ENCODE peak calls at places on chromosomes 2 and 18, in ten cellular contexts. One of them, this sample, is unnamed.

GRCh38 chr2:23618696-23619530 is 233.9 kb downstream of the KLHL29 start:
- DNase-seq in psoas muscle: no peak
- DNase-seq in CD4-positive, CD25-positive, alpha-beta regulatory T cell: no peak
- DNase-seq in BE2C: peak; percentile 81
- DNase-seq in adrenal gland: no peak
- DNase-seq in GM23338: no peak
- DNase-seq in cardiac muscle cell: no peak
- DNase-seq in GM23248: peak; percentile 21
- DNase-seq in body of pancreas: no peak
- DNase-seq in RWPE2: no peak
- DNase-seq in this sample: no peak

GRCh38 chr2:206277503-206277902 is 3.0 kb downstream of the ZDBF2 start:
- DNase-seq in psoas muscle: no peak
- DNase-seq in CD4-positive, CD25-positive, alpha-beta regulatory T cell: no peak
- DNase-seq in BE2C: no peak
- DNase-seq in adrenal gland: no peak
- DNase-seq in GM23338: no peak
- DNase-seq in cardiac muscle cell: no peak
- DNase-seq in GM23248: no peak
- DNase-seq in body of pancreas: no peak
- DNase-seq in RWPE2: no peak
- DNase-seq in this sample: no peak

GRCh38 chr2:133476931-133477613 is 91.2 kb downstream of the NCKAP5 start:
- DNase-seq in psoas muscle: no peak
- DNase-seq in CD4-positive, CD25-positive, alpha-beta regulatory T cell: no peak
- DNase-seq in BE2C: no peak
- DNase-seq in adrenal gland: no peak
- DNase-seq in GM23338: no peak
- DNase-seq in cardiac muscle cell: no peak
- DNase-seq in GM23248: no peak
- DNase-seq in body of pancreas: no peak
- DNase-seq in RWPE2: no peak
- DNase-seq in this sample: no peak

GRCh38 chr18:24362757-24363156 is 34.9 kb downstream of the OSBPL1A start:
- DNase-seq in psoas muscle: no peak
- DNase-seq in CD4-positive, CD25-positive, alpha-beta regulatory T cell: no peak
- DNase-seq in BE2C: no peak
- DNase-seq in adrenal gland: no peak
- DNase-seq in GM23338: no peak
- DNase-seq in cardiac muscle cell: no peak
- DNase-seq in GM23248: no peak
- DNase-seq in body of pancreas: no peak
- DNase-seq in RWPE2: no peak
- DNase-seq in this sample: no peak

GRCh38 chr2:27077231-27077630 is 1.2 kb upstream of the EMILIN1 start:
- DNase-seq in psoas muscle: no peak
- DNase-seq in CD4-positive, CD25-positive, alpha-beta regulatory T cell: no peak
- DNase-seq in BE2C: no peak
- DNase-seq in adrenal gland: no peak
- DNase-seq in GM23338: no peak
- DNase-seq in cardiac muscle cell: no peak
- DNase-seq in GM23248: no peak
- DNase-seq in body of pancreas: no peak
- DNase-seq in RWPE2: no peak
- DNase-seq in this sample: no peak

GRCh38 chr18:22609642-22610041 is 191.9 kb upstream of the CTAGE1 start:
- DNase-seq in psoas muscle: no peak
- DNase-seq in CD4-positive, CD25-positive, alpha-beta regulatory T cell: no peak
- DNase-seq in BE2C: no peak
- DNase-seq in adrenal gland: peak; percentile 55
- DNase-seq in GM23338: peak; percentile 45
- DNase-seq in cardiac muscle cell: peak; percentile 7
- DNase-seq in GM23248: peak; percentile 23
- DNase-seq in body of pancreas: peak; percentile 48
- DNase-seq in RWPE2: no peak
- DNase-seq in this sample: peak; percentile 38

GRCh38 chr2:205868773-205869333 is 186.6 kb downstream of the NRP2 start:
- DNase-seq in psoas muscle: no peak
- DNase-seq in CD4-positive, CD25-positive, alpha-beta regulatory T cell: no peak
- DNase-seq in BE2C: no peak
- DNase-seq in adrenal gland: no peak
- DNase-seq in GM23338: no peak
- DNase-seq in cardiac muscle cell: no peak
- DNase-seq in GM23248: no peak
- DNase-seq in body of pancreas: peak; percentile 36
- DNase-seq in RWPE2: no peak
- DNase-seq in this sample: no peak

GRCh38 chr2:95042472-95043271 is 17.2 kb downstream of the MAL start:
- DNase-seq in psoas muscle: peak; percentile 33
- DNase-seq in CD4-positive, CD25-positive, alpha-beta regulatory T cell: no peak
- DNase-seq in BE2C: no peak
- DNase-seq in adrenal gland: no peak
- DNase-seq in GM23338: no peak
- DNase-seq in cardiac muscle cell: no peak
- DNase-seq in GM23248: no peak
- DNase-seq in body of pancreas: no peak
- DNase-seq in RWPE2: no peak
- DNase-seq in this sample: no peak

GRCh38 chr2:43082111-43082877 is 144.1 kb downstream of the ZFP36L2 start:
- DNase-seq in psoas muscle: peak; percentile 84
- DNase-seq in CD4-positive, CD25-positive, alpha-beta regulatory T cell: no peak
- DNase-seq in BE2C: peak; percentile 95
- DNase-seq in adrenal gland: no peak
- DNase-seq in GM23338: no peak
- DNase-seq in cardiac muscle cell: peak; percentile 42
- DNase-seq in GM23248: peak; percentile 78
- DNase-seq in body of pancreas: peak; percentile 51
- DNase-seq in RWPE2: no peak
- DNase-seq in this sample: peak; percentile 44

GRCh38 chr18:74806073-74806472 is 208.4 kb downstream of the ZNF407 start:
- DNase-seq in psoas muscle: no peak
- DNase-seq in CD4-positive, CD25-positive, alpha-beta regulatory T cell: no peak
- DNase-seq in BE2C: no peak
- DNase-seq in adrenal gland: no peak
- DNase-seq in GM23338: no peak
- DNase-seq in cardiac muscle cell: peak; percentile 49
- DNase-seq in GM23248: no peak
- DNase-seq in body of pancreas: no peak
- DNase-seq in RWPE2: no peak
- DNase-seq in this sample: no peak

GRCh38 chr2:8416836-8417832 is 264.7 kb upstream of the ID2 start:
- DNase-seq in psoas muscle: no peak
- DNase-seq in CD4-positive, CD25-positive, alpha-beta regulatory T cell: no peak
- DNase-seq in BE2C: peak; percentile 28
- DNase-seq in adrenal gland: no peak
- DNase-seq in GM23338: no peak
- DNase-seq in cardiac muscle cell: no peak
- DNase-seq in GM23248: no peak
- DNase-seq in body of pancreas: no peak
- DNase-seq in RWPE2: no peak
- DNase-seq in this sample: no peak

GRCh38 chr2:50546790-50547189 is 485.1 kb downstream of the NRXN1 start:
- DNase-seq in psoas muscle: no peak
- DNase-seq in CD4-positive, CD25-positive, alpha-beta regulatory T cell: no peak
- DNase-seq in BE2C: no peak
- DNase-seq in adrenal gland: no peak
- DNase-seq in GM23338: no peak
- DNase-seq in cardiac muscle cell: no peak
- DNase-seq in GM23248: no peak
- DNase-seq in body of pancreas: no peak
- DNase-seq in RWPE2: no peak
- DNase-seq in this sample: no peak

GRCh38 chr2:140876015-140876414 is 1254.8 kb downstream of the LRP1B start:
- DNase-seq in psoas muscle: no peak
- DNase-seq in CD4-positive, CD25-positive, alpha-beta regulatory T cell: no peak
- DNase-seq in BE2C: no peak
- DNase-seq in adrenal gland: no peak
- DNase-seq in GM23338: no peak
- DNase-seq in cardiac muscle cell: no peak
- DNase-seq in GM23248: no peak
- DNase-seq in body of pancreas: no peak
- DNase-seq in RWPE2: no peak
- DNase-seq in this sample: no peak

GRCh38 chr18:4250141-4250540 is 205.0 kb downstream of the DLGAP1 start:
- DNase-seq in psoas muscle: no peak
- DNase-seq in CD4-positive, CD25-positive, alpha-beta regulatory T cell: no peak
- DNase-seq in BE2C: no peak
- DNase-seq in adrenal gland: no peak
- DNase-seq in GM23338: no peak
- DNase-seq in cardiac muscle cell: no peak
- DNase-seq in GM23248: no peak
- DNase-seq in body of pancreas: no peak
- DNase-seq in RWPE2: no peak
- DNase-seq in this sample: no peak

GRCh38 chr18:44564922-44565321 is 115.8 kb upstream of the SETBP1 start:
- DNase-seq in psoas muscle: no peak
- DNase-seq in CD4-positive, CD25-positive, alpha-beta regulatory T cell: no peak
- DNase-seq in BE2C: no peak
- DNase-seq in adrenal gland: no peak
- DNase-seq in GM23338: peak; percentile 24
- DNase-seq in cardiac muscle cell: peak; percentile 59
- DNase-seq in GM23248: peak; percentile 82
- DNase-seq in body of pancreas: no peak
- DNase-seq in RWPE2: no peak
- DNase-seq in this sample: no peak

GRCh38 chr2:109376115-109376514 is 237.7 kb downstream of the SEPTIN10 start:
- DNase-seq in psoas muscle: peak; percentile 26
- DNase-seq in CD4-positive, CD25-positive, alpha-beta regulatory T cell: no peak
- DNase-seq in BE2C: no peak
- DNase-seq in adrenal gland: no peak
- DNase-seq in GM23338: no peak
- DNase-seq in cardiac muscle cell: no peak
- DNase-seq in GM23248: peak; percentile 63
- DNase-seq in body of pancreas: no peak
- DNase-seq in RWPE2: peak; percentile 32
- DNase-seq in this sample: peak; percentile 7

GRCh38 chr2:69682525-69682924 is 39.0 kb upstream of the AAK1 start:
- DNase-seq in psoas muscle: no peak
- DNase-seq in CD4-positive, CD25-positive, alpha-beta regulatory T cell: no peak
- DNase-seq in BE2C: no peak
- DNase-seq in adrenal gland: no peak
- DNase-seq in GM23338: no peak
- DNase-seq in cardiac muscle cell: no peak
- DNase-seq in GM23248: no peak
- DNase-seq in body of pancreas: no peak
- DNase-seq in RWPE2: no peak
- DNase-seq in this sample: no peak

GRCh38 chr2:44233450-44234128 is 41.7 kb upstream of the SLC3A1 start:
- DNase-seq in psoas muscle: no peak
- DNase-seq in CD4-positive, CD25-positive, alpha-beta regulatory T cell: no peak
- DNase-seq in BE2C: no peak
- DNase-seq in adrenal gland: no peak
- DNase-seq in GM23338: peak; percentile 72
- DNase-seq in cardiac muscle cell: no peak
- DNase-seq in GM23248: peak; percentile 76
- DNase-seq in body of pancreas: no peak
- DNase-seq in RWPE2: no peak
- DNase-seq in this sample: peak; percentile 16

DNA sequence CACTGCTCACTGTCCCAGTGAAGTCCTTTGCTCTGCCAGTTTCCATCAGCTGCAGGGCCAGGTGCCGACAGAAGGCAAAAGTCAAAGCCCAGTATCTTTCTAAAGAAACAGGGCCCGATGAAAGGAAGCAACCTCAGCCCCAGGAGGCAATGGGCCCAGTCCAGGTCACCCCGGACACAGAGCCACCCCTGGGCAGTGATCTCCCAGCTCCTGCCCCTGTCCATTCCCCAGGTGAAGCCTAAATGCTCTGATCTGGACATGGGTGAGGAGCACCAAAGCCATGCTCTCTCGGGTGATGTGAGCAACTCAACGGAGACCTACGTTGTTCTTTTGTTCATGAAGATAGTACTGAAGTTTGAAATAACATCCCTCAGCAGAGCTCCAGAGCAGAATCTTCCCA is 61.6 kb downstream of the HDAC4 start:
- DNase-seq in psoas muscle: no peak
- DNase-seq in CD4-positive, CD25-positive, alpha-beta regulatory T cell: no peak
- DNase-seq in BE2C: no peak
- DNase-seq in adrenal gland: no peak
- DNase-seq in GM23338: no peak
- DNase-seq in cardiac muscle cell: no peak
- DNase-seq in GM23248: no peak
- DNase-seq in body of pancreas: no peak
- DNase-seq in RWPE2: no peak
- DNase-seq in this sample: no peak
- H3K4me3 ChIP-seq in psoas muscle: no peak overlapping the region
- H3K4me3 ChIP-seq in CD4-positive, CD25-positive, alpha-beta regulatory T cell: no peak overlapping the region
- H3K4me3 ChIP-seq in BE2C: no peak overlapping the region
- H3K4me3 ChIP-seq in adrenal gland: no peak overlapping the region
- H3K4me3 ChIP-seq in GM23338: no peak overlapping the region
- H3K4me3 ChIP-seq in cardiac muscle cell: no peak overlapping the region
- H3K4me3 ChIP-seq in GM23248: no peak overlapping the region
- H3K4me3 ChIP-seq in body of pancreas: no peak overlapping the region
- H3K4me3 ChIP-seq in RWPE2: no peak overlapping the region
- H3K4me3 ChIP-seq in this sample: no peak overlapping the region

GRCh38 chr2:181684454-181685149 is 4.3 kb upstream of the NEUROD1 start:
- DNase-seq in psoas muscle: no peak
- DNase-seq in CD4-positive, CD25-positive, alpha-beta regulatory T cell: no peak
- DNase-seq in BE2C: no peak
- DNase-seq in adrenal gland: no peak
- DNase-seq in GM23338: no peak
- DNase-seq in cardiac muscle cell: no peak
- DNase-seq in GM23248: no peak
- DNase-seq in body of pancreas: no peak
- DNase-seq in RWPE2: no peak
- DNase-seq in this sample: peak; percentile 18
- H3K36me3 ChIP-seq in psoas muscle: no peaks in the 10 kb centered on the region
- H3K36me3 ChIP-seq in CD4-positive, CD25-positive, alpha-beta regulatory T cell: no peaks in the 10 kb centered on the region
- H3K36me3 ChIP-seq in BE2C: no peaks in the 10 kb centered on the region
- H3K36me3 ChIP-seq in adrenal gland: no peaks in the 10 kb centered on the region
- H3K36me3 ChIP-seq in GM23338: no peaks in the 10 kb centered on the region
- H3K36me3 ChIP-seq in cardiac muscle cell: no peaks in the 10 kb centered on the region
- H3K36me3 ChIP-seq in GM23248: no peaks in the 10 kb centered on the region
- H3K36me3 ChIP-seq in body of pancreas: no peaks in the 10 kb centered on the region
- H3K36me3 ChIP-seq in RWPE2: no peaks in the 10 kb centered on the region
- H3K36me3 ChIP-seq in this sample: no peaks in the 10 kb centered on the region

GRCh38 chr2:199428291-199428690 is 29.4 kb downstream of the SATB2 start:
- DNase-seq in psoas muscle: no peak
- DNase-seq in CD4-positive, CD25-positive, alpha-beta regulatory T cell: no peak
- DNase-seq in BE2C: no peak
- DNase-seq in adrenal gland: no peak
- DNase-seq in GM23338: no peak
- DNase-seq in cardiac muscle cell: no peak
- DNase-seq in GM23248: no peak
- DNase-seq in body of pancreas: no peak
- DNase-seq in RWPE2: no peak
- DNase-seq in this sample: no peak

GRCh38 chr2:199424160-199424559 is 33.6 kb downstream of the SATB2 start:
- DNase-seq in psoas muscle: no peak
- DNase-seq in CD4-positive, CD25-positive, alpha-beta regulatory T cell: no peak
- DNase-seq in BE2C: no peak
- DNase-seq in adrenal gland: no peak
- DNase-seq in GM23338: no peak
- DNase-seq in cardiac muscle cell: no peak
- DNase-seq in GM23248: no peak
- DNase-seq in body of pancreas: no peak
- DNase-seq in RWPE2: no peak
- DNase-seq in this sample: no peak
- H3K4me3 ChIP-seq in psoas muscle: no peak overlapping the region
- H3K4me3 ChIP-seq in CD4-positive, CD25-positive, alpha-beta regulatory T cell: no peak overlapping the region
- H3K4me3 ChIP-seq in BE2C: no peak overlapping the region
- H3K4me3 ChIP-seq in adrenal gland: no peak overlapping the region
- H3K4me3 ChIP-seq in GM23338: no peak overlapping the region
- H3K4me3 ChIP-seq in cardiac muscle cell: no peak overlapping the region
- H3K4me3 ChIP-seq in GM23248: no peak overlapping the region
- H3K4me3 ChIP-seq in body of pancreas: no peak overlapping the region
- H3K4me3 ChIP-seq in RWPE2: no peak overlapping the region
- H3K4me3 ChIP-seq in this sample: no peak overlapping the region

GRCh38 chr2:190301032-190301431 is 18.6 kb downstream of the HIBCH start:
- DNase-seq in psoas muscle: no peak
- DNase-seq in CD4-positive, CD25-positive, alpha-beta regulatory T cell: no peak
- DNase-seq in BE2C: no peak
- DNase-seq in adrenal gland: no peak
- DNase-seq in GM23338: no peak
- DNase-seq in cardiac muscle cell: no peak
- DNase-seq in GM23248: no peak
- DNase-seq in body of pancreas: no peak
- DNase-seq in RWPE2: no peak
- DNase-seq in this sample: peak; percentile 7
- H3K36me3 ChIP-seq in psoas muscle: peaks cover 10% of the 10 kb centered on the region
- H3K36me3 ChIP-seq in CD4-positive, CD25-positive, alpha-beta regulatory T cell: peaks cover 18% of the 10 kb centered on the region
- H3K36me3 ChIP-seq in BE2C: no peaks in the 10 kb centered on the region
- H3K36me3 ChIP-seq in adrenal gland: no peaks in the 10 kb centered on the region
- H3K36me3 ChIP-seq in GM23338: peaks cover 4% of the 10 kb centered on the region
- H3K36me3 ChIP-seq in cardiac muscle cell: peaks cover 3% of the 10 kb centered on the region
- H3K36me3 ChIP-seq in GM23248: peaks cover 12% of the 10 kb centered on the region
- H3K36me3 ChIP-seq in body of pancreas: no peaks in the 10 kb centered on the region
- H3K36me3 ChIP-seq in RWPE2: no peaks in the 10 kb centered on the region
- H3K36me3 ChIP-seq in this sample: no peaks in the 10 kb centered on the region

This sample was measured in H7.